ENCODE peak calls at places on chromosomes 11 and 22, in seven cellular contexts. Y is ovary; R is GM23248; Z is activated T-helper 9 cell treated with anti-CD3 and anti-CD28 coated beads, Interleukin-2, amount 50 U/mL, for 16 hours; J is activated T-cell treated with anti-CD3 and anti-CD28 coated beads for 1 hour; C is LoVo; L is CD4-positive, alpha-beta memory T cell. X is an unnamed sample.
A peak's percentile ranks its signal among the peaks of the same experiment; 100 is the strongest.

GRCh38 chr11:59413646-59414045 is 12.6 kb downstream of the OR5A2 start:
- DNase-seq in Y (no peak), R (no peak), Z (no peak), J (no peak), C (no peak), L (no peak), X (no peak)

GRCh38 chr11:69094915-69095290 is 46.2 kb downstream of the TPCN2 start:
- DNase-seq in Y (no peak), R (no peak), Z (no peak), J (no peak), C (no peak), L (no peak), X (no peak)

GRCh38 chr11:70778828-70779365 is 380.6 kb downstream of the CTTN start:
- DNase-seq in Y (no peak), R (no peak), Z (no peak), J (no peak), C (no peak), L (no peak), X (no peak)

GRCh38 chr11:102447193-102447592 is 5.4 kb downstream of the TMEM123 start:
- DNase-seq in Y (no peak), R (no peak), Z (no peak), J (no peak), C (no peak), L (peak; percentile 18), X (no peak)

GRCh38 chr11:61732705-61733104 is 19.7 kb upstream of the MYRF start:
- DNase-seq in Y (no peak), R (peak; percentile 94), Z (no peak), J (no peak), C (no peak), L (no peak), X (no peak)

GRCh38 chr11:34798985-34799384 is 117.2 kb downstream of the APIP start:
- DNase-seq in Y (no peak), R (no peak), Z (no peak), J (no peak), C (no peak), L (no peak), X (no peak)

GRCh38 chr11:34940026-34940677 is 23.7 kb downstream of the PDHX start:
- DNase-seq in Y (no peak), R (peak; percentile 48), Z (no peak), J (no peak), C (no peak), L (no peak), X (no peak)

GRCh38 chr11:16607675-16608644 is 130.5 kb upstream of the C11orf58 start:
- DNase-seq in Y (peak; percentile 58), R (no peak), Z (no peak), J (no peak), C (no peak), L (no peak), X (no peak)

GRCh38 chr22:47695176-47695575 is 932.7 kb downstream of the TBC1D22A start:
- DNase-seq in Y (no peak), R (no peak), Z (no peak), J (no peak), C (no peak), L (no peak), X (no peak)

GRCh38 chr11:36817336-36817965 is 219.4 kb upstream of the RAG2 start:
- DNase-seq in Y (no peak), R (peak; percentile 40), Z (no peak), J (no peak), C (no peak), L (no peak), X (no peak)

GRCh38 chr11:128481135-128481534 is 106.2 kb downstream of the ETS1 start:
- DNase-seq in Y (no peak), R (peak; percentile 84), Z (no peak), J (no peak), C (no peak), L (no peak), X (no peak)

GRCh38 chr11:35541621-35542375 is 16.4 kb upstream of the PAMR1 start:
- DNase-seq in Y (peak; percentile 36), R (peak; percentile 90), Z (no peak), J (no peak), C (no peak), L (no peak), X (no peak)

GRCh38 chr22:26610983-26611382 is 6.8 kb downstream of the CRYBB1 start:
- DNase-seq in Y (no peak), R (peak; percentile 47), Z (no peak), J (no peak), C (no peak), L (no peak), X (no peak)

GRCh38 chr11:57251491-57252104 is 14.5 kb upstream of the APLNR start:
- DNase-seq in Y (peak; percentile 33), R (peak; percentile 55), Z (no peak), J (no peak), C (no peak), L (no peak), X (no peak)